ENCODE peak calls at places on chromosomes 2 and 18, in four cellular contexts. One of them, this sample, is unnamed.
A peak's percentile ranks its signal among the peaks of the same experiment; 100 is the strongest.

GRCh38 chr2:30666307-30666874 is 140.9 kb downstream of the CAPN13 start:
- DNase-seq in ovary: no peak
- DNase-seq in endodermal cell: peak; percentile 33
- DNase-seq in AG04450: peak; percentile 96
- DNase-seq in this sample: no peak

GRCh38 chr2:84906900-84907714 is 1.7 kb downstream of the TMSB10 start:
- DNase-seq in AG04450: no peak
- DNase-seq in endodermal cell: peak; percentile 85
- DNase-seq in ovary: peak; percentile 59
- DNase-seq in this sample: peak; percentile 83

GRCh38 chr2:221552282-221552681 is 19.8 kb downstream of the EPHA4 start:
- DNase-seq in AG04450: no peak
- DNase-seq in endodermal cell: peak; percentile 60
- DNase-seq in ovary: no peak
- DNase-seq in this sample: no peak

GRCh38 chr2:120423167-120423943 is 77.4 kb downstream of the INHBB start:
- DNase-seq in AG04450: no peak
- DNase-seq in ovary: no peak
- DNase-seq in endodermal cell: peak; percentile 48
- DNase-seq in this sample: no peak

GRCh38 chr18:30016179-30016578 is 1026.4 kb downstream of the DSC3 start:
- DNase-seq in endodermal cell: no peak
- DNase-seq in AG04450: no peak
- DNase-seq in ovary: no peak
- DNase-seq in this sample: no peak

GRCh38 chr2:72579595-72580180 is 246.1 kb downstream of the EXOC6B start:
- DNase-seq in endodermal cell: no peak
- DNase-seq in AG04450: peak; percentile 11
- DNase-seq in ovary: no peak
- DNase-seq in this sample: no peak

GRCh38 chr2:9071032-9071431 is 67.5 kb upstream of the MBOAT2 start:
- DNase-seq in ovary: no peak
- DNase-seq in endodermal cell: no peak
- DNase-seq in AG04450: no peak
- DNase-seq in this sample: no peak

GRCh38 chr2:231680284-231680991 is 27.9 kb upstream of the PTMA start:
- DNase-seq in AG04450: no peak
- DNase-seq in endodermal cell: peak; percentile 96
- DNase-seq in ovary: peak; percentile 54
- DNase-seq in this sample: no peak

GRCh38 chr2:33598472-33599174 is 476 bp downstream of the FAM98A start:
- DNase-seq in endodermal cell: peak; percentile 76
- DNase-seq in ovary: peak; percentile 30
- DNase-seq in AG04450: no peak
- DNase-seq in this sample: peak; percentile 81

GRCh38 chr18:27887711-27888495 is 289.0 kb downstream of the CDH2 start:
- DNase-seq in endodermal cell: no peak
- DNase-seq in AG04450: no peak
- DNase-seq in ovary: no peak
- DNase-seq in this sample: no peak

GRCh38 chr2:13821255-13821880 is 811.1 kb upstream of the LRATD1 start:
- DNase-seq in AG04450: peak; percentile 24
- DNase-seq in endodermal cell: no peak
- DNase-seq in ovary: no peak
- DNase-seq in this sample: no peak

GRCh38 chr2:191675807-191676667 is 1.9 kb upstream of the NABP1 start:
- DNase-seq in endodermal cell: no peak
- DNase-seq in ovary: no peak
- DNase-seq in AG04450: no peak
- DNase-seq in this sample: peak; percentile 83

GRCh38 chr18:56831988-56832387 is 180.8 kb downstream of the WDR7 start:
- DNase-seq in ovary: no peak
- DNase-seq in AG04450: no peak
- DNase-seq in endodermal cell: peak; percentile 59
- DNase-seq in this sample: no peak

GRCh38 chr2:56801214-56801613 is 617.4 kb downstream of the CCDC85A start:
- DNase-seq in ovary: no peak
- DNase-seq in AG04450: no peak
- DNase-seq in endodermal cell: no peak
- DNase-seq in this sample: no peak

GRCh38 chr2:54497738-54498680 is 41.9 kb downstream of the SPTBN1 start:
- DNase-seq in endodermal cell: peak; percentile 74
- DNase-seq in ovary: peak; percentile 54
- DNase-seq in AG04450: no peak
- DNase-seq in this sample: no peak

GRCh38 chr18:5518899-5519371 is 24.9 kb downstream of the EPB41L3 start:
- DNase-seq in AG04450: no peak
- DNase-seq in ovary: no peak
- DNase-seq in endodermal cell: no peak
- DNase-seq in this sample: no peak

GRCh38 chr2:215269397-215270117 is 42.3 kb upstream of the ATIC start:
- DNase-seq in ovary: peak; percentile 62
- DNase-seq in AG04450: peak; percentile 64
- DNase-seq in endodermal cell: peak; percentile 85
- DNase-seq in this sample: no peak

GRCh38 chr2:128632491-128632780 is 313.8 kb upstream of the HS6ST1 start:
- DNase-seq in ovary: no peak
- DNase-seq in AG04450: no peak
- DNase-seq in endodermal cell: peak; percentile 36
- DNase-seq in this sample: peak; percentile 10

GRCh38 chr2:174551697-174552096 is 45.9 kb downstream of the WIPF1 start:
- DNase-seq in ovary: no peak
- DNase-seq in endodermal cell: no peak
- DNase-seq in AG04450: no peak
- DNase-seq in this sample: no peak

GRCh38 chr2:174554514-174555119 is 43.0 kb downstream of the WIPF1 start:
- DNase-seq in AG04450: no peak
- DNase-seq in endodermal cell: no peak
- DNase-seq in ovary: no peak
- DNase-seq in this sample: no peak

GRCh38 chr2:174553811-174554493 is 43.7 kb downstream of the WIPF1 start:
- DNase-seq in ovary: no peak
- DNase-seq in endodermal cell: no peak
- DNase-seq in AG04450: no peak
- DNase-seq in this sample: no peak

GRCh38 chr2:174555998-174556397 is 41.6 kb downstream of the WIPF1 start:
- DNase-seq in endodermal cell: no peak
- DNase-seq in ovary: no peak
- DNase-seq in AG04450: no peak
- DNase-seq in this sample: no peak

GRCh38 chr2:174552891-174553290 is 44.7 kb downstream of the WIPF1 start:
- DNase-seq in endodermal cell: no peak
- DNase-seq in AG04450: no peak
- DNase-seq in ovary: no peak
- DNase-seq in this sample: no peak
- H3K9me3 ChIP-seq in endodermal cell: peaks cover 6% of the 10 kb centered on the region
- H3K9me3 ChIP-seq in AG04450: peaks cover 8% of the 10 kb centered on the region
- H3K9me3 ChIP-seq in ovary: no peaks in the 10 kb centered on the region
- H3K9me3 ChIP-seq in this sample: no peaks in the 10 kb centered on the region

GRCh38 chr2:73979021-73979420 is 5.7 kb upstream of the TET3 start:
- DNase-seq in AG04450: no peak
- DNase-seq in ovary: no peak
- DNase-seq in endodermal cell: peak; percentile 82
- DNase-seq in this sample: no peak
- H3K27ac ChIP-seq in AG04450: no peak overlapping the region
- H3K27ac ChIP-seq in ovary: no peak overlapping the region
- H3K27ac ChIP-seq in endodermal cell: no peak overlapping the region
- H3K27ac ChIP-seq in this sample: no peak overlapping the region

GRCh38 chr2:66445781-66446177 is 10.9 kb downstream of the MEIS1 start:
- DNase-seq in ovary: peak; percentile 52
- DNase-seq in AG04450: no peak
- DNase-seq in endodermal cell: peak; percentile 86
- DNase-seq in this sample: peak; percentile 53
- H3K9me3 ChIP-seq in ovary: no peaks in the 10 kb centered on the region
- H3K9me3 ChIP-seq in AG04450: no peaks in the 10 kb centered on the region
- H3K9me3 ChIP-seq in endodermal cell: no peaks in the 10 kb centered on the region
- H3K9me3 ChIP-seq in this sample: no peaks in the 10 kb centered on the region

GRCh38 chr18:12461326-12461725 is 53.6 kb downstream of the PRELID3A start:
- DNase-seq in AG04450: no peak
- DNase-seq in ovary: no peak
- DNase-seq in endodermal cell: no peak
- DNase-seq in this sample: no peak
- H3K27ac ChIP-seq in AG04450: no peak overlapping the region
- H3K27ac ChIP-seq in ovary: no peak overlapping the region
- H3K27ac ChIP-seq in endodermal cell: no peak overlapping the region
- H3K27ac ChIP-seq in this sample: no peak overlapping the region